ENCODE peak calls at places on chromosome 9, in eight cellular contexts. V is left lung; T is posterior cingulate gyrus; W is cardiac muscle cell; O is immature natural killer cell; M is transverse colon; H is activated CD4-positive, alpha-beta T cell treated with anti-CD3 and anti-CD28 coated beads, Interleukin-2, amount 50 U/mL, for 48 hours; A is stomach. U is an unnamed sample.

GRCh38 chr9:14030350-14030823 is 283.6 kb downstream of the NFIB start:
- DNase-seq in V (no peak), H (no peak), T (no peak), O (no peak), M (no peak), A (no peak), W (no peak), U (no peak)

GRCh38 chr9:94827584-94828304 is 101.2 kb downstream of the AOPEP start:
- DNase-seq in O (no peak), A (no peak), V (no peak), H (no peak), T (no peak), M (no peak), W (no peak), U (peak)

GRCh38 chr9:1702701-1703100 is 312.4 kb upstream of the SMARCA2 start:
- DNase-seq in M (no peak), V (no peak), W (no peak), H (no peak), A (no peak), O (no peak), T (no peak), U (no peak)

GRCh38 chr9:104810421-104811339 is 46.8 kb downstream of the NIPSNAP3B start:
- DNase-seq in V (no peak), M (peak), T (no peak), O (no peak), A (peak), W (no peak), H (no peak), U (no peak)

GRCh38 chr9:125295642-125296041 is 34.0 kb downstream of the GAPVD1 start:
- DNase-seq in T (no peak), O (no peak), A (peak), V (no peak), W (no peak), H (no peak), M (no peak), U (no peak)

GRCh38 chr9:129640086-129640870 is 1.7 kb downstream of the ASB6 start:
- DNase-seq in V (no peak), T (no peak), H (no peak), A (peak), W (no peak), M (no peak), O (no peak), U (no peak)

GRCh38 chr9:101063192-101063591 is 34.7 kb downstream of the PLPPR1 start:
- DNase-seq in T (no peak), W (no peak), V (no peak), A (no peak), M (no peak), H (no peak), O (no peak), U (no peak)

GRCh38 chr9:31908158-31908890 is 476.1 kb upstream of the ACO1 start:
- DNase-seq in T (no peak), A (no peak), O (no peak), V (no peak), W (no peak), H (no peak), M (no peak), U (no peak)

GRCh38 chr9:37769306-37769705 is 15.6 kb downstream of the EXOSC3 start:
- DNase-seq in H (no peak), T (no peak), V (no peak), O (no peak), A (no peak), W (no peak), M (no peak), U (no peak)

GRCh38 chr9:99377790-99378775 is 156.0 kb downstream of the SEC61B start:
- DNase-seq in A (no peak), O (no peak), V (no peak), M (no peak), H (no peak), T (no peak), W (no peak), U (no peak)

GRCh38 chr9:76302947-76303550 is 91.2 kb downstream of the RFK start:
- DNase-seq in H (no peak), V (no peak), A (no peak), O (peak), M (no peak), T (no peak), W (peak), U (no peak)

GRCh38 chr9:13621871-13622564 is 342.5 kb upstream of the MPDZ start:
- DNase-seq in M (no peak), O (no peak), T (no peak), A (no peak), W (no peak), H (no peak), V (no peak), U (no peak)

GRCh38 chr9:136110082-136111061 is 8.3 kb downstream of the TMEM250 start:
- DNase-seq in W (no peak), O (no peak), A (no peak), H (peak), V (no peak), M (no peak), T (no peak), U (no peak)

GRCh38 chr9:127022913-127023665 is 99.3 kb downstream of the ANGPTL2 start:
- DNase-seq in H (no peak), A (no peak), W (no peak), O (no peak), T (no peak), M (no peak), V (no peak), U (peak)

GRCh38 chr9:133991211-133991921 is 758 bp downstream of the VAV2 start:
- DNase-seq in O (no peak), M (peak), W (no peak), T (peak), A (no peak), H (peak), V (peak), U (no peak)

U was measured in heart right ventricle.